ENCODE peak calls at places on chromosomes 16 and 17, in four cellular contexts. One of them, this sample, is unnamed.
A peak's percentile ranks its signal among the peaks of the same experiment; 100 is the strongest.

GRCh38 chr16:48354877-48355585 is 30.2 kb downstream of the SIAH1 start:
- DNase-seq in Kasumi-1: no peak
- DNase-seq in Daoy: no peak
- DNase-seq in AML-193: no peak
- DNase-seq in this sample: no peak

GRCh38 chr17:45335721-45336120 is 18.9 kb upstream of the MAP3K14 start:
- DNase-seq in Daoy: no peak
- DNase-seq in Kasumi-1: no peak
- DNase-seq in AML-193: no peak
- DNase-seq in this sample: no peak

GRCh38 chr16:85234310-85235235 is 122.3 kb upstream of the CIBAR2 start:
- DNase-seq in Daoy: peak; percentile 73
- DNase-seq in AML-193: no peak
- DNase-seq in Kasumi-1: no peak
- DNase-seq in this sample: peak; percentile 88

GRCh38 chr16:30902070-30902972 is 5.9 kb downstream of the CTF1 start:
- DNase-seq in Daoy: peak; percentile 70
- DNase-seq in AML-193: peak; percentile 61
- DNase-seq in Kasumi-1: peak; percentile 44
- DNase-seq in this sample: peak; percentile 61

GRCh38 chr17:35879748-35880654 is at the start of gene CCL5:
- DNase-seq in Kasumi-1: peak; percentile 82
- DNase-seq in AML-193: peak; percentile 83
- DNase-seq in Daoy: peak; percentile 25
- DNase-seq in this sample: no peak

GRCh38 chr17:75724016-75725003 is 3.1 kb downstream of the ITGB4 start:
- DNase-seq in Daoy: no peak
- DNase-seq in AML-193: no peak
- DNase-seq in Kasumi-1: no peak
- DNase-seq in this sample: no peak

GRCh38 chr16:17302620-17303019 is 168.1 kb downstream of the XYLT1 start:
- DNase-seq in Kasumi-1: no peak
- DNase-seq in Daoy: no peak
- DNase-seq in AML-193: peak; percentile 46
- DNase-seq in this sample: no peak

GRCh38 chr16:30525844-30526136 is 576 bp downstream of the ZNF768 start:
- DNase-seq in AML-193: peak; percentile 12
- DNase-seq in Daoy: no peak
- DNase-seq in Kasumi-1: no peak
- DNase-seq in this sample: no peak

GRCh38 chr17:17757391-17757791 is 76.1 kb downstream of the RAI1 start:
- DNase-seq in Kasumi-1: peak; percentile 55
- DNase-seq in AML-193: no peak
- DNase-seq in Daoy: no peak
- DNase-seq in this sample: peak; percentile 66

GRCh38 chr17:72903522-72903921 is 189.0 kb downstream of the SLC39A11 start:
- DNase-seq in AML-193: no peak
- DNase-seq in Kasumi-1: no peak
- DNase-seq in Daoy: no peak
- DNase-seq in this sample: no peak

GRCh38 chr16:4517812-4518211 is 20.8 kb downstream of the CDIP1 start:
- DNase-seq in Daoy: peak; percentile 50
- DNase-seq in Kasumi-1: peak; percentile 5
- DNase-seq in AML-193: no peak
- DNase-seq in this sample: peak; percentile 76

GRCh38 chr17:19768046-19768782 is 20.1 kb upstream of the ALDH3A1 start:
- DNase-seq in AML-193: no peak
- DNase-seq in Kasumi-1: no peak
- DNase-seq in Daoy: no peak
- DNase-seq in this sample: no peak

GRCh38 chr17:55478971-55479370 is 32.3 kb downstream of the SMIM36 start:
- DNase-seq in AML-193: no peak
- DNase-seq in Daoy: peak; percentile 17
- DNase-seq in Kasumi-1: no peak
- DNase-seq in this sample: no peak

GRCh38 chr17:56908061-56908542 is 5.7 kb downstream of the TRIM25 start:
- DNase-seq in Kasumi-1: peak; percentile 25
- DNase-seq in Daoy: no peak
- DNase-seq in AML-193: peak; percentile 91
- DNase-seq in this sample: no peak

GRCh38 chr17:40028595-40028994 is 13.4 kb downstream of the CSF3 start:
- DNase-seq in AML-193: no peak
- DNase-seq in Daoy: no peak
- DNase-seq in Kasumi-1: no peak
- DNase-seq in this sample: no peak

GRCh38 chr17:80198144-80198661 is 21.9 kb downstream of the SGSH start:
- DNase-seq in Daoy: no peak
- DNase-seq in AML-193: no peak
- DNase-seq in Kasumi-1: no peak
- DNase-seq in this sample: no peak

GRCh38 chr16:12320298-12320706 is 343.8 kb downstream of the SNX29 start:
- DNase-seq in AML-193: no peak
- DNase-seq in Kasumi-1: no peak
- DNase-seq in Daoy: peak; percentile 74
- DNase-seq in this sample: no peak

GRCh38 chr16:12803203-12804093 is at the start of gene CPPED1:
- DNase-seq in AML-193: peak; percentile 82
- DNase-seq in Kasumi-1: peak; percentile 61
- DNase-seq in Daoy: peak; percentile 92
- DNase-seq in this sample: peak; percentile 91

GRCh38 chr16:21264226-21265036 is 13.7 kb downstream of the CRYM start:
- DNase-seq in AML-193: no peak
- DNase-seq in Kasumi-1: no peak
- DNase-seq in Daoy: no peak
- DNase-seq in this sample: no peak

GRCh38 chr16:1771072-1771863 is at the start of gene NME3:
- DNase-seq in Daoy: peak; percentile 71
- DNase-seq in Kasumi-1: peak; percentile 5
- DNase-seq in AML-193: peak; percentile 58
- DNase-seq in this sample: no peak

This sample was measured in NCI-H524.